ENCODE peak calls at places on chromosomes 1 and 21, in eight cellular contexts. E is A549; A is CD8-positive, alpha-beta memory T cell; W is left ventricle myocardium inferior; R is suprapubic skin; U is coronary artery; I is body of pancreas; Q is esophagus squamous epithelium. F is an unnamed sample.

GRCh38 chr1:89980605-89981004 is 14.3 kb upstream of the ZNF326 start:
- DNase-seq in Q (no peak), E (no peak), I (no peak), W (no peak), U (no peak), R (no peak), A (no peak), F (no peak)

GRCh38 chr1:112114540-112114939 is 125.1 kb upstream of the KCND3 start:
- DNase-seq in W (no peak), Q (no peak), E (no peak), I (no peak), A (no peak), R (no peak), U (no peak), F (no peak)

GRCh38 chr1:186183219-186183618 is 191.8 kb downstream of the TPR start:
- DNase-seq in W (no peak), I (no peak), A (no peak), R (peak), U (no peak), Q (no peak), E (peak), F (no peak)

GRCh38 chr1:111424281-111424680 is 3.3 kb downstream of the OVGP1 start:
- DNase-seq in R (no peak), Q (no peak), A (no peak), E (no peak), U (no peak), I (no peak), W (no peak), F (no peak)

GRCh38 chr1:160558679-160559078 is 20.6 kb downstream of the CD84 start:
- DNase-seq in Q (no peak), I (no peak), W (no peak), R (no peak), A (no peak), E (no peak), U (no peak), F (no peak)

GRCh38 chr1:208654241-208654640 is 410.1 kb upstream of the PLXNA2 start:
- DNase-seq in R (no peak), I (no peak), E (peak), U (no peak), A (no peak), W (no peak), Q (no peak), F (no peak)

GRCh38 chr1:179883040-179883501 is 986 bp downstream of the TOR1AIP1 start:
- DNase-seq in R (no peak), Q (no peak), A (peak), U (no peak), W (no peak), I (no peak), E (no peak), F (no peak)

GRCh38 chr1:151474711-151475110 is 15.4 kb upstream of the POGZ start:
- DNase-seq in U (no peak), A (no peak), E (no peak), I (no peak), Q (no peak), W (no peak), R (no peak), F (no peak)

GRCh38 chr1:12434174-12434573 is 183.8 kb downstream of the DHRS3 start:
- DNase-seq in I (no peak), R (no peak), E (peak), W (no peak), A (peak), Q (no peak), U (no peak), F (peak)

GRCh38 chr1:37647281-37647680 is 12.6 kb upstream of the RSPO1 start:
- DNase-seq in Q (no peak), W (no peak), E (no peak), R (no peak), A (no peak), I (no peak), U (no peak), F (no peak)

GRCh38 chr1:8740034-8740449 is 77.4 kb downstream of the RERE start:
- DNase-seq in U (no peak), R (no peak), A (no peak), I (no peak), Q (no peak), W (no peak), E (no peak), F (no peak)

GRCh38 chr1:28601696-28602095 is 9.6 kb downstream of the RAB42 start:
- DNase-seq in E (no peak), Q (no peak), R (no peak), A (no peak), U (no peak), I (no peak), W (no peak), F (no peak)

GRCh38 chr1:70438529-70438928 is 27.5 kb downstream of the CTH start:
- DNase-seq in R (no peak), W (no peak), I (no peak), A (no peak), E (no peak), Q (no peak), U (no peak), F (no peak)

GRCh38 chr21:43362306-43362927 is 64.5 kb downstream of the SIK1 start:
- DNase-seq in W (peak), A (peak), U (peak), E (no peak), Q (peak), R (peak), I (peak), F (peak)

GRCh38 chr1:98331718-98332311 is 329.7 kb upstream of the SNX7 start:
- DNase-seq in A (no peak), E (peak), W (no peak), U (no peak), Q (no peak), R (no peak), I (no peak), F (no peak)

GRCh38 chr1:199945591-199945990 is 81.9 kb upstream of the NR5A2 start:
- DNase-seq in Q (no peak), I (no peak), E (no peak), W (no peak), R (no peak), U (no peak), A (no peak), F (no peak)

GRCh38 chr1:36669297-36669696 is 186.6 kb upstream of the CSF3R start:
- DNase-seq in A (no peak), W (no peak), U (peak), R (peak), I (no peak), Q (no peak), E (no peak), F (no peak)

GRCh38 chr1:27643626-27644368 is 8.8 kb upstream of the FGR start:
- DNase-seq in A (peak), R (no peak), W (peak), Q (no peak), U (no peak), E (peak), I (peak), F (peak)

GRCh38 chr1:156815307-156815826 is 1.3 kb downstream of the SH2D2A start:
- DNase-seq in W (peak), U (no peak), I (peak), A (no peak), R (no peak), Q (no peak), E (peak), F (no peak)

GRCh38 chr1:98373055-98373454 is 288.5 kb upstream of the SNX7 start:
- DNase-seq in A (no peak), R (no peak), U (no peak), W (no peak), Q (no peak), I (no peak), E (no peak), F (no peak)

GRCh38 chr1:182984621-182985020 is 31.7 kb upstream of the SHCBP1L start:
- DNase-seq in E (no peak), Q (no peak), A (no peak), R (no peak), I (no peak), W (no peak), U (no peak), F (no peak)

GRCh38 chr1:57061369-57061768 is 95.6 kb upstream of the C8B start:
- DNase-seq in I (no peak), Q (no peak), E (no peak), W (no peak), U (no peak), A (no peak), R (no peak), F (no peak)

GRCh38 chr1:201903135-201903534 is 14.4 kb downstream of the SHISA4 start:
- DNase-seq in W (no peak), E (no peak), R (no peak), A (no peak), Q (no peak), U (peak), I (peak), F (no peak)

GRCh38 chr1:236535656-236536293 is 12.0 kb downstream of the LGALS8 start:
- DNase-seq in E (no peak), W (no peak), A (no peak), Q (no peak), R (no peak), I (no peak), U (no peak), F (no peak)

GRCh38 chr1:119747451-119747850 is 21.3 kb downstream of the HMGCS2 start:
- DNase-seq in I (no peak), W (no peak), Q (no peak), U (no peak), E (no peak), R (no peak), A (no peak), F (no peak)

GRCh38 chr21:31351973-31352372 is 7.9 kb upstream of the TIAM1 start:
- DNase-seq in E (no peak), A (no peak), I (no peak), Q (no peak), U (no peak), R (no peak), W (no peak), F (no peak)

GRCh38 chr1:231924183-231924582 is 297.6 kb downstream of the DISC1 start:
- DNase-seq in U (no peak), A (no peak), E (no peak), R (no peak), W (no peak), Q (no peak), I (no peak), F (no peak)

GRCh38 chr1:6001992-6002576 is 9.9 kb upstream of the NPHP4 start:
- DNase-seq in R (peak), I (peak), A (no peak), E (no peak), U (no peak), W (peak), Q (no peak), F (no peak)

GRCh38 chr1:208179303-208179702 is 64.9 kb downstream of the PLXNA2 start:
- DNase-seq in R (no peak), A (no peak), W (no peak), I (peak), Q (no peak), U (no peak), E (peak), F (no peak)

GRCh38 chr1:101236546-101237228 is at the start of gene S1PR1:
- DNase-seq in U (peak), A (peak), Q (no peak), R (peak), E (no peak), I (peak), W (peak), F (peak)

DNA sequence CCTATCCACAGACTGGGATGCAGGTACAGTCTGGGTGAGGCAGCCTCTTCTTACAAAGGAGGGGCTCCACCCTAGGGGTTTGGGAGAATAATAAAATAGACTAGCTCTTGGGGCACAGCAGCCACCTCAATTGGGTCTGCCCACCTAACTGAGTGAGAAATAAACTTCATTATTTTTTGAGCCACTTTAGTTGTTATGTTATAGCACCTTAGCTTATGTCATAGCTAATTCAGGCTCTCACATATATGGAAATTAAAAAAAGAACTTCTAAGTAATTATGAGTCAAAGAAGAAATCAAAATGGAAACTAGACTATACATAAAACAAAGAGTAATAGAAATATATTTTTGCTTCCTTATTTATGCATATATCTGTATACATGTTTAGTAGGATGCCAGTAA is 318.5 kb upstream of the B3GALT2 start:
- DNase-seq in I (no peak), U (no peak), E (no peak), A (no peak), W (no peak), Q (no peak), R (no peak), F (no peak)
- H3K27ac ChIP-seq in I (no peak), U (no peak), E (no peak), A (no peak), W (no peak), Q (no peak), R (no peak), F (no peak)

GRCh38 chr1:226739696-226740065 is 599 bp upstream of the ITPKB start:
- DNase-seq in I (no peak), W (no peak), U (no peak), E (no peak), R (no peak), A (no peak), Q (no peak), F (no peak)
- H3K4me3 ChIP-seq in I (no peak), W (peak), U (peak), E (peak), R (peak), A (peak), Q (peak), F (peak)

GRCh38 chr1:40966411-40966810 is 13.1 kb upstream of the CTPS1 start:
- DNase-seq in A (no peak), Q (no peak), R (no peak), W (no peak), U (no peak), I (no peak), E (no peak), F (no peak)
- H3K27ac ChIP-seq in A (no peak), Q (no peak), R (no peak), W (no peak), U (peak), I (no peak), E (peak), F (no peak)

GRCh38 chr21:44923481-44924084 is 2.9 kb upstream of the ITGB2 start:
- DNase-seq in R (no peak), A (no peak), Q (no peak), U (no peak), I (no peak), E (no peak), W (no peak), F (no peak)

GRCh38 chr21:44925027-44925755 is 4.5 kb upstream of the ITGB2 start:
- DNase-seq in R (no peak), E (no peak), Q (no peak), A (no peak), W (no peak), U (no peak), I (no peak), F (no peak)

GRCh38 chr21:44927259-44927586 is 6.5 kb upstream of the ITGB2 start:
- DNase-seq in A (no peak), U (no peak), R (no peak), E (no peak), I (no peak), Q (no peak), W (no peak), F (no peak)

GRCh38 chr21:44926364-44927101 is 5.8 kb upstream of the ITGB2 start:
- DNase-seq in A (peak), U (no peak), Q (no peak), W (peak), R (no peak), E (no peak), I (no peak), F (peak)

DNA sequence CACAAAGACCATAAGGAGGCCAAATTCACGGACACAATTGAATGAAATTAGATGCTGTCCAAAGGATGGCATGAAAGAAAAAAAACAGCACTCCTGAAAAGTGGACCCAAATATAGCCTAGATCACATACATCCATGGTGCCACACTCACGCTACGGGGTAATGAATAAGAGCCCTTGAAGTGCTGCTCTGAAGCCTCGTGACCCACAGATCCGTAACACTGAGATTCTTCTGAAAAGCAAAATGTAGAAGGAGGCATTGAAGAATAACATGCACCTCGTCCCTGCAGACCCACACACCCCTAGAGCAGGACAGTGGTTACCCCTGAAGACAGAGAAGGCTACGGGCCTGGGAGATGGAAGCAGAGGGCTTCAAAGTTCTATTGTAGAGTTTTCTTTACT is 3.9 kb upstream of the ITGB2 start:
- DNase-seq in W (peak), U (no peak), R (no peak), A (no peak), I (no peak), Q (no peak), E (no peak), F (no peak)
- H3K4me3 ChIP-seq in W (no peak), U (no peak), R (no peak), A (peak), I (no peak), Q (no peak), E (no peak), F (no peak)

GRCh38 chr1:169060906-169061683 is 45.4 kb upstream of the ATP1B1 start:
- DNase-seq in Q (no peak), U (no peak), A (no peak), I (no peak), E (no peak), W (no peak), R (no peak), F (no peak)
- H3K27ac ChIP-seq in Q (peak), U (no peak), A (no peak), I (no peak), E (peak), W (peak), R (no peak), F (no peak)

DNA sequence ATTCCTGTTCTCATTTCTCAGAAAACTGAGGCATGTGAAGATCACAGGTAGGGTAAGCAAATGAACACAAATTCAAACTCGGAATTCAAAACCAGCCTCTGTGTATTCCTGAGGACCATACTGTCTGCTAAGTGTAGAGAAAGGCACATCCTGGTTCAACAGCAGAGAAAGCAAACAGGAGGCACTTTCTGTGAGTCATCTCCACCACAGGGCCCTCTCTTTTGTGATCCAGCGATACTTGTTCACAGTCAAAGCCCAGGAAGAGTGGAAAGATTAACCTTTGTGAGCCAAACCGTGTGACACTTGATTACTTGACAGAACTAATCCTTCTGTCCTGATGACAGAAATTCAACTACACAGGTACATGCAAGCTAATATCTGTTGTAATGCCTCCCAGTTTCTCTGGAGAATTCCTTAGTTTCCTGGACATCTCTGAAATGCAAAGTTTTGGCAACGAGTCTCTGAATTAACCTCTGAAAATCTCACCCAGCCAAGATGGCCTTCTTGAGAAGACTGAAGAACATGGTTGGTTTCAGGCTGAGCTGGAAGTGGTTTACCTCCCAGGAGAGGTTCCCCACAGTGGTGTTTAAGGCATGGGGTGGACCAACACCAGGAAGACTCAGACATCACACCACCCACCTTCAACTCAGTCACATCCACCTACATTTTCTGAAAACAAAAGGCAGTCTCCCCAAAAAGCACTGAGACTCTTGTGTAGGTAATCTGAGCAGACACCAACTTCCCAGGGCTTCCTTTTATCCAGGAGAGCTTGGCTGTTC is 98.2 kb upstream of the ERG start:
- DNase-seq in R (no peak), W (no peak), Q (no peak), E (no peak), I (no peak), U (no peak), A (no peak), F (no peak)
- H3K4me3 ChIP-seq in R (no peak), W (no peak), Q (no peak), E (no peak), I (no peak), U (no peak), A (no peak), F (no peak)

DNA sequence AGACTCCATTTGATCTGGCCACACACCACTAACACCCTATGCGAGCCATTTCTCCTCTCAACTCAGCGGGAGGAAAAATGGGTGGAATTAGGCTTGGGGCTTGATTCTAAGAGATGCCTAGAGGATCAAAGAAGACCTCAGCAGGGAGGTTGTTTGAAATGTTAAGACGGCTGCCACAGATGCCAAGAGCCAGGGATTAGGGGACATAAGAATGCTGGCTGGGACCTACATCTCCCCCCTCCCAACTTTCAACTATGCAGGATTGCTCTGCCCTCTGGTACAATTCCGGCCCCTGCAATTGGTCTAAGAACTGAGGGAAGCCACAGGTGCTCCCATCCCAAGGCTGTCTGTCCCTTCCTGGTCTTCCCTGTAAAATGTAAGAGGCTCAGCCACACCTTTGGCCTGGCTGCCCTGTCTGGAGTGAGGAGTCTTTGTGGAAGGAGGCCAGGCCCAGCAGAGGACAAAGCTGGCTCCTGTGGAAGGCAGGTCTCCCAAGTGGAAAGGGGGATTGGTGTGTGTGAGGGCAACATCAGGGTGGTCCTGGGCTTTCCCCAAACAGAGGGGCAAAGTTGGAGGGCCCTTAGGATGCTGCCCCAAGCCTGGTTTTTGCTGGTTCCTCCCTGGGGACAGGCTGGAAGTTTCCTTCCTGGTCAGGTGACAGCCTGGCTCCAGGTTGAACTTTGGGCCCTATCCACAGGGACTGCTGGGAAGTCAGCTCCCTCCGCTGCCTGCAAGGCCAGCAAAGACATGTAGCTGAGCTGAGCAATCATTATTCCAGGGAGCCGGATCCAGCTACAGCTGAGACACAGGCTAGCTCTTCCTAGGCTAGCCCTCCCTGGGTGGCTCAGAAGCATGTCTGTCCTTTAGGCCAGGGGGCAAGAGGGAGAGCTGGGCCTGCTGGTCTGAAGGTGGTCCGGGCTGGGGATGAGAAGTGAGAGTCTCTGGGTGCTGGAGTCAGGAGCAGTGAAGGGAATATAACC is 34.5 kb upstream of the SYNC start:
- DNase-seq in A (no peak), R (no peak), E (no peak), W (no peak), Q (no peak), U (no peak), I (peak), F (no peak)
- H3K27ac ChIP-seq in A (no peak), R (no peak), E (peak), W (no peak), Q (peak), U (no peak), I (peak), F (no peak)

DNA sequence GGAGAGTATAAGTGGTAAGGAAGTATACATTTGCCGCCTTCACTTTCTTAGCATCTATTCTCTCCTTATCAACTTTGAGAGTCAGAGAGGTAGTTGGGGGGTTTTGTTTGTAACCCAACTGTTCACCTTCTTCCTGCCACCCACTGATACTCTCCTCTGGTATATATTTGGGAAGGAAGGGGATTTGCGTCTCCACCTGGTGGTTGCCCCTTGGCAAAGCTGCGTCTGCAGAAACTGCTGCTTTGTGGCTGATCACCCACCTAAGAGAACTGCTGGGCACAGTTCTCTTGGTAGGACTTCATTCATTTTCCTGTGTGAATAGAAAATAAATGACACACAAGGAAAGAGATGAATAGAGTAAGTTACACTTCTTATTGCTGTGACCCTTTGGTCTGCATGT is 87.0 kb downstream of the SYT14 start:
- DNase-seq in R (no peak), W (no peak), I (no peak), A (no peak), U (no peak), E (no peak), Q (no peak), F (no peak)
- H3K4me3 ChIP-seq in R (no peak), W (no peak), I (no peak), A (no peak), U (no peak), E (no peak), Q (no peak), F (no peak)